ENCODE peak calls at places on chromosomes 4 and X, in eight cellular contexts. O is CD4-positive, CD25-positive, alpha-beta regulatory T cell; I is adipocyte; V is right lobe of liver; B is A549; F is cardiac muscle cell; Y is CD4-positive, alpha-beta memory T cell; E is OCI-LY7. R is an unnamed sample.

GRCh38 chr4:86835677-86836076 is 13.5 kb downstream of the SLC10A6 start:
- DNase-seq in F (no peak), O (no peak), I (no peak), V (no peak), E (no peak), B (no peak), Y (no peak), R (no peak)

GRCh38 chrX:40964633-40965586 is 120.3 kb upstream of the USP9X start:
- DNase-seq in F (no peak), E (no peak), I (no peak), V (no peak), B (no peak), O (no peak), Y (no peak), R (no peak)

GRCh38 chrX:19867411-19867732 is 20.0 kb downstream of the SH3KBP1 start:
- DNase-seq in B (no peak), F (peak), V (no peak), E (no peak), I (peak), Y (no peak), O (no peak), R (no peak)

GRCh38 chr4:122826596-122827257 is at the start of gene FGF2:
- DNase-seq in E (no peak), I (peak), V (peak), F (peak), B (peak), O (no peak), Y (no peak), R (peak)

GRCh38 chr4:2962614-2963184 is 507 bp downstream of the NOP14 start:
- DNase-seq in B (peak), E (peak), O (no peak), F (peak), Y (no peak), V (no peak), I (peak), R (peak)

GRCh38 chr4:82524570-82525152 is 37.1 kb downstream of the TMEM150C start:
- DNase-seq in F (peak), O (no peak), Y (no peak), I (peak), V (no peak), B (no peak), E (no peak), R (no peak)

GRCh38 chrX:37684426-37684825 is 1.2 kb upstream of the XK start:
- DNase-seq in E (no peak), I (no peak), O (no peak), V (no peak), B (no peak), Y (no peak), F (no peak), R (no peak)

GRCh38 chr4:47639531-47639930 is 154.5 kb downstream of the ATP10D start:
- DNase-seq in B (no peak), O (no peak), I (no peak), F (peak), V (no peak), E (no peak), Y (no peak), R (no peak)

GRCh38 chrX:130020661-130021324 is 38.4 kb downstream of the BCORL1 start:
- DNase-seq in V (no peak), Y (no peak), F (no peak), B (no peak), I (no peak), E (no peak), O (no peak), R (no peak)

DNA sequence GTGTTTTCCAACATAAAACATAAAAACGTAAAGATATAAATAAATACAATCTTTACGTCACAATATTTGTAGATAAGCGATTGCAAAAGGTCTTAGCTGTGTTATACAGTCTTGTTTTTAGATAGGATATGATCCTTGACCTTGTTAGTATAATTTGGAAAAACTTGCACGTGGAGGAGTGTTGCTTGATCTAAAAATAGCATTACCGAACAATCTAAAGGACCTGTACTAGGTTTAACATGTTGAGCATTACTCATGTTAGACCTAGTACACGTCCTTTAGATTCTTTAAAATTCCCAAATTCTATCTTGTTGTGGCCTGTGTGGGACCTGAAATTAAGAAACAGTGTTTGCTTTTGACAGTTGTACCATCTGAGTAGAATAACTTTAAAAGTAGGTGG is 1.7 kb downstream of the METAP1 start:
- DNase-seq in O (no peak), B (no peak), F (no peak), Y (no peak), E (no peak), I (no peak), V (no peak), R (no peak)
- H3K4me3 ChIP-seq in O (peak), B (peak), F (peak), Y (no peak), E (peak), I (peak), V (no peak), R (no peak)

GRCh38 chrX:72131317-72132294 is at the start of gene RTL5:
- DNase-seq in F (peak), Y (peak), I (peak), V (peak), B (peak), O (peak), E (no peak), R (peak)

GRCh38 chrX:72132456-72132855 is 741 bp upstream of the RTL5 start:
- DNase-seq in V (no peak), O (no peak), B (no peak), I (no peak), F (no peak), E (no peak), Y (no peak), R (no peak)

GRCh38 chrX:72130156-72130761 is 1.5 kb downstream of the RTL5 start:
- DNase-seq in I (no peak), Y (no peak), B (no peak), O (no peak), V (no peak), F (no peak), E (no peak), R (no peak)

GRCh38 chrX:72129661-72130060 is 2.1 kb downstream of the RTL5 start:
- DNase-seq in O (no peak), Y (no peak), V (no peak), F (no peak), E (no peak), I (no peak), B (no peak), R (no peak)

DNA sequence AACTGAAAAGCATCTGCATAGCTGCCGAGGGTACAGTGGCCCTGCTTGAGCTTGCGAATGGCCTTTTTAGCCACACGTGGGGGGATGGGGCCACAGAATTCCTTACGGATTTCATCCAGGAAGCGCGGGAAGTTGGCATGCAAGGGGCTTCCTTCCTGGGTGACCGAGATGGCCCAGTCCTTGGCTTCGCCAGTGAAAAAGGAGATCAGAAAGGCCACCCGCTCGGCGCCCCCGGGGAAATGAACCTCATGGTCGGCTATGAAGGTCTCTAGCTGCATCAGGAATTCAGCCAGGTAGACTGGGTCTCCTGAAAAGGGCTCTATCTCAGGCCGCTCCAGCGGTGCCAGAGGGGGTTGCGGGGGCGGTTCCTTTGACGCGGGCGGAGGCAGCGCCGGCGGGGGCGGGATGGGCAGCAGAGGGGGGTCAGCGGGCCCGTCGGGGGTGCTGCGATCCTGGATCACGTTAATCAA is 918 bp downstream of the RTL5 start:
- DNase-seq in B (no peak), Y (no peak), F (no peak), O (no peak), E (no peak), I (no peak), V (no peak), R (no peak)
- H3K4me3 ChIP-seq in B (peak), Y (no peak), F (peak), O (no peak), E (no peak), I (peak), V (peak), R (peak)

DNA sequence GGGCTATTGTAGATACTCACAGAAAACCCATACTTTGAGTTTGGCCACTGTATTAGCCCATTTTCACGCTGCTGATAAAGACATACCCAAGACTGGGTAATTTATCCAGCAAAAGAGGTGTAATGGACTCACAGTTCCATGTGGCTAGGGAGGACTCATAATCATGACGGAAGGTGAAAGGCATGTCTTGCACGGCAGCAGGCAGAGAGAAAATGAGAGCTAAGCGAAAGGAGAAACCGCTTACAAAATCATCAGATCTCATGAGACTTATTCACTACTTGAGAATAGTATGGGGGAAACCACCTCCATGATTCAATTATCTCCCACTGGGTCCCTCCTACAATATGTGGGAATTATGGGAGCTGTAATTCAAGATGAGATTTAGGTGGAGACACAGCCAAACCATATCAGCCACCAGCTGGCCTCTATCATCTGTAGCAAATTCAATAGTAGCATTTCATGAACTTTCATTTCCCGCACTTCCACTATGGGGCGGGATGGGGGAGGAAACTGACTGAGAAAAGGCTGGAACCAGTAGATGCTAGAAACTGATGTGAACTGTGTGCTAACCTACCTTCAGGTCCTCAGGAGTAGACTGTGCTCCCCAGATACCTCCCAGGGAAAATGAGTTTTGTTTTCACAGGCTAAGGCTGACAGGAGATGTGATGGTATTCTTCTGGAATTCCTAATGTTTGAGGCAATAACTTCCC is 35.3 kb upstream of the LGI2 start:
- DNase-seq in F (peak), V (no peak), O (no peak), B (no peak), E (no peak), I (no peak), Y (no peak), R (no peak)
- H3K4me3 ChIP-seq in F (no peak), V (no peak), O (no peak), B (no peak), E (no peak), I (no peak), Y (no peak), R (no peak)

GRCh38 chr4:159042097-159042605 is 60.7 kb upstream of the RAPGEF2 start:
- DNase-seq in F (peak), V (peak), B (no peak), Y (no peak), O (no peak), E (no peak), I (no peak), R (no peak)
- H3K4me3 ChIP-seq in F (no peak), V (no peak), B (no peak), Y (no peak), O (no peak), E (no peak), I (no peak), R (no peak)

GRCh38 chrX:43880439-43880838 is 1.8 kb downstream of the MAOB start:
- DNase-seq in F (no peak), B (no peak), I (no peak), O (no peak), Y (no peak), V (no peak), E (no peak), R (no peak)

GRCh38 chrX:43885617-43886016 is 3.4 kb upstream of the MAOB start:
- DNase-seq in Y (no peak), F (no peak), B (no peak), E (no peak), O (no peak), V (no peak), I (no peak), R (no peak)

GRCh38 chrX:43881410-43882293 is 598 bp downstream of the MAOB start:
- DNase-seq in F (no peak), I (no peak), Y (no peak), V (peak), B (no peak), E (no peak), O (no peak), R (peak)

GRCh38 chrX:43878902-43879526 is 3.2 kb downstream of the MAOB start:
- DNase-seq in V (no peak), I (no peak), O (no peak), B (no peak), E (no peak), F (peak), Y (no peak), R (no peak)

DNA sequence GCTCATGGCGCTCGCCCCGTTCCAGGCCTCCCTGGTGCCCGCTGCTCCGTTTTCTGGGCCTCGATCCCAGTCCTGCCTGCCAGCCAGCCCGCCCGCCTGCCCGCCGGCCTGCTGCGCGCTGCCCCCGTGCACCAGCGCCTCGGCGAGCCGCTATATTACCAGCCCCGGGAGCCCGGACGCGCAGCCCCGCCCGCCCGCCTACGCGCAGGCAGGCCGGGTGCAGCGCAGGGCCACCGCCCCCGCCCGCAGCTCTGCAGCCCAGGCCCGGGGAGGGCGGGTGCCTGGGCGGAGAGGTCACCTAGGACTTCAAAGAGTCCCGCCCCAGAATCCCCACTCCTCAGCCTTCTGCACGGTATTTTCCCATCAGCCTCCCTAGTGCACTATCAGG is at the start of gene MAOB:
- DNase-seq in I (no peak), V (peak), B (no peak), O (peak), Y (peak), E (no peak), F (no peak), R (no peak)
- H3K4me3 ChIP-seq in I (peak), V (peak), B (no peak), O (no peak), Y (no peak), E (no peak), F (peak), R (peak)

GRCh38 chr4:139017861-139018260 is 2.3 kb downstream of the NOCT start:
- DNase-seq in F (peak), V (no peak), Y (no peak), B (no peak), O (no peak), I (peak), E (no peak), R (no peak)

GRCh38 chr4:139018971-139019758 is 3.6 kb downstream of the NOCT start:
- DNase-seq in E (no peak), I (peak), B (no peak), V (no peak), F (no peak), Y (no peak), O (no peak), R (no peak)

GRCh38 chr4:139020384-139020783 is 4.8 kb downstream of the NOCT start:
- DNase-seq in F (no peak), Y (no peak), I (no peak), E (no peak), V (no peak), B (no peak), O (no peak), R (no peak)

GRCh38 chr4:139015948-139016451 is 419 bp downstream of the NOCT start:
- DNase-seq in B (peak), F (peak), Y (no peak), V (peak), O (peak), E (peak), I (peak), R (no peak)

GRCh38 chr4:139018501-139018900 is 2.9 kb downstream of the NOCT start:
- DNase-seq in F (no peak), B (no peak), O (no peak), V (no peak), E (no peak), Y (no peak), I (peak), R (no peak)
- H3K4me3 ChIP-seq in F (no peak), B (no peak), O (no peak), V (no peak), E (peak), Y (no peak), I (peak), R (no peak)

GRCh38 chr4:185224597-185224996 is 15.2 kb downstream of the SNX25 start:
- DNase-seq in O (no peak), Y (no peak), E (no peak), V (no peak), I (no peak), F (no peak), B (no peak), R (no peak)

GRCh38 chr4:185227131-185227551 is 17.7 kb downstream of the SNX25 start:
- DNase-seq in O (no peak), V (no peak), E (no peak), I (no peak), B (no peak), Y (no peak), F (no peak), R (no peak)

GRCh38 chr4:185232370-185232769 is 23.0 kb downstream of the SNX25 start:
- DNase-seq in V (peak), E (no peak), I (no peak), F (no peak), O (no peak), B (no peak), Y (no peak), R (no peak)

GRCh38 chr4:185229021-185229818 is 19.8 kb downstream of the SNX25 start:
- DNase-seq in B (no peak), Y (no peak), E (no peak), I (no peak), O (no peak), V (no peak), F (no peak), R (no peak)

DNA sequence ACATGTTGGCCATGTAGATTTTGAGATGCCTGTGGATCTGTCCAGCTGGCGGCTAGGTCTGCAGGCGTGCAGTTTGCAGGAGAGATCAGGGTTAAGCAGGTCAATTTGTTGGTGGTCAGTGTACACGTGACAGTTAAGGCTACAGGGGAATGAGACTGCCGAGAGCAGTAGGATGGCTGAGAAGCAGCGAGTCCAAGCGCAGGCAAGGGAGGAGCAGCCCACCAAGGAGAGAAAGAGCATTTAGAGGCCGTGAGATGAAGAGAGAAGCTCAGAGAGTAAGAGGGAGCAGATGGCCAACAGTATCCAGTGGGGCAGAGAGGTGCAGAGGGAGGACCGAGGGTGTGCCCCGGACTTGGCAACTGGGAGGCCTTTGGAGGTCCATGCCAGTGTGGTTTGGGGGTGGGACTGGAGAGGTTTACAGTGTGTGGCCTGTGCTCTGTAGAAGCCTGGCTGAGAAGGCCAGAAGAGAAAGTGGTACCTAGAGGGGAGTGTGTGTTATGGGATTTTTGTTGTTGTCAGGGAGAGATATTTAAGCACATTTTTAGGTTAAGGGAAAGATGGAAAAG is 18.4 kb downstream of the SNX25 start:
- DNase-seq in V (no peak), O (no peak), I (no peak), B (no peak), E (no peak), F (no peak), Y (no peak), R (no peak)
- H3K4me3 ChIP-seq in V (no peak), O (no peak), I (no peak), B (no peak), E (no peak), F (no peak), Y (no peak), R (no peak)